ENCODE peak calls at places on chromosome 22, in ten cellular contexts. Q, K, H, B, A, R, P, W, I and G are unnamed samples.

GRCh38 chr22:44668190-44668885 is 33.7 kb upstream of the PRR5 start:
- DNase-seq in Q (no peak), K (no peak), H (no peak), B (no peak), A (peak; percentile 24), R (peak; percentile 69), P (no peak), W (no peak), I (no peak), G (peak; percentile 76)

GRCh38 chr22:20566420-20567260 is 59.2 kb downstream of the MED15 start:
- DNase-seq in Q (peak; percentile 52), K (peak; percentile 69), H (peak; percentile 65), B (no peak), A (peak; percentile 75), R (no peak), P (peak; percentile 72), W (no peak), I (peak; percentile 65), G (peak; percentile 75)

GRCh38 chr22:26592368-26593015 is 2.6 kb upstream of the TPST2 start:
- DNase-seq in Q (peak; percentile 48), K (no peak), H (peak; percentile 44), B (no peak), A (no peak), R (no peak), P (no peak), W (peak; percentile 80), I (no peak), G (peak; percentile 48)

GRCh38 chr22:26318975-26319374 is 110.1 kb upstream of the ASPHD2 start:
- DNase-seq in Q (peak; percentile 63), K (peak; percentile 23), H (peak; percentile 34), B (no peak), A (no peak), R (peak; percentile 24), P (no peak), W (no peak), I (no peak), G (no peak)

GRCh38 chr22:42868751-42869251 is 11.7 kb upstream of the ARFGAP3 start:
- DNase-seq in Q (no peak), K (no peak), H (no peak), B (no peak), A (peak; percentile 28), R (no peak), P (peak; percentile 67), W (no peak), I (no peak), G (no peak)

GRCh38 chr22:44882226-44882905 is 127.4 kb downstream of the PHF21B start:
- DNase-seq in Q (no peak), K (no peak), H (no peak), B (no peak), A (no peak), R (no peak), P (no peak), W (no peak), I (no peak), G (peak; percentile 62)

GRCh38 chr22:27435839-27436581 is 365.5 kb downstream of the MN1 start:
- DNase-seq in Q (no peak), K (no peak), H (peak; percentile 33), B (no peak), A (peak; percentile 86), R (no peak), P (peak; percentile 55), W (no peak), I (peak; percentile 47), G (no peak)

GRCh38 chr22:42269407-42270177 is 861 bp downstream of the TCF20 start:
- DNase-seq in Q (peak; percentile 56), K (peak; percentile 71), H (peak; percentile 62), B (no peak), A (peak; percentile 15), R (peak; percentile 87), P (no peak), W (peak; percentile 82), I (peak; percentile 16), G (no peak)

GRCh38 chr22:35102663-35103062 is 36.7 kb downstream of the ISX start:
- DNase-seq in Q (peak; percentile 60), K (peak; percentile 13), H (peak; percentile 14), B (peak; percentile 15), A (peak; percentile 4), R (peak; percentile 16), P (no peak), W (peak; percentile 12), I (no peak), G (no peak)

GRCh38 chr22:35552186-35552842 is 11.7 kb downstream of the RASD2 start:
- DNase-seq in Q (no peak), K (no peak), H (no peak), B (no peak), A (peak; percentile 43), R (peak; percentile 59), P (no peak), W (peak; percentile 94), I (no peak), G (no peak)

GRCh38 chr22:29330291-29330690 is 14.8 kb upstream of the RASL10A start:
- DNase-seq in Q (no peak), K (no peak), H (no peak), B (no peak), A (no peak), R (no peak), P (no peak), W (no peak), I (no peak), G (no peak)

GRCh38 chr22:38792833-38793232 is 1.1 kb downstream of the DNAL4 start:
- DNase-seq in Q (peak; percentile 56), K (peak; percentile 26), H (peak; percentile 72), B (no peak), A (peak; percentile 12), R (no peak), P (no peak), W (no peak), I (no peak), G (no peak)

GRCh38 chr22:32926600-32926999 is 125.1 kb downstream of the TIMP3 start:
- DNase-seq in Q (peak; percentile 39), K (peak; percentile 50), H (peak; percentile 53), B (no peak), A (peak; percentile 58), R (peak; percentile 34), P (no peak), W (peak; percentile 47), I (peak; percentile 51), G (no peak)

GRCh38 chr22:22124374-22124773 is 120.2 kb upstream of the VPREB1 start:
- DNase-seq in Q (no peak), K (no peak), H (no peak), B (no peak), A (no peak), R (no peak), P (no peak), W (no peak), I (no peak), G (no peak)

GRCh38 chr22:22125028-22125578 is 119.5 kb upstream of the VPREB1 start:
- DNase-seq in Q (no peak), K (no peak), H (no peak), B (no peak), A (no peak), R (no peak), P (no peak), W (no peak), I (no peak), G (no peak)

GRCh38 chr22:22127100-22127499 is 117.5 kb upstream of the VPREB1 start:
- DNase-seq in Q (no peak), K (no peak), H (no peak), B (no peak), A (no peak), R (no peak), P (no peak), W (no peak), I (no peak), G (no peak)

GRCh38 chr22:22123960-22124278 is 120.7 kb upstream of the VPREB1 start:
- DNase-seq in Q (no peak), K (no peak), H (no peak), B (no peak), A (no peak), R (no peak), P (no peak), W (no peak), I (no peak), G (no peak)

GRCh38 chr22:22125579-22126468 is 118.8 kb upstream of the VPREB1 start:
- DNase-seq in Q (no peak), K (no peak), H (no peak), B (no peak), A (no peak), R (no peak), P (no peak), W (no peak), I (no peak), G (no peak)
- TF ChIP-seq CTCF in Q (no peak), K (no peak), H (no peak), B (no peak), A (no peak), R (no peak), P (no peak), W (no peak), I (no peak), G (no peak)

GRCh38 chr22:49588739-49589138 is 238.9 kb downstream of the BRD1 start:
- DNase-seq in Q (no peak), K (no peak), H (no peak), B (no peak), A (no peak), R (no peak), P (no peak), W (no peak), I (no peak), G (no peak)
- TF ChIP-seq CTCF in Q (no peak), K (no peak), H (no peak), B (no peak), A (no peak), R (no peak), P (no peak), W (no peak), I (no peak), G (no peak)

GRCh38 chr22:23553922-23554870 is 25.9 kb downstream of the IGLL1 start:
- DNase-seq in Q (no peak), K (no peak), H (no peak), B (no peak), A (no peak), R (no peak), P (no peak), W (no peak), I (no peak), G (no peak)

GRCh38 chr22:23557036-23557435 is 23.1 kb downstream of the IGLL1 start:
- DNase-seq in Q (no peak), K (no peak), H (no peak), B (no peak), A (no peak), R (no peak), P (no peak), W (no peak), I (no peak), G (no peak)

GRCh38 chr22:23556026-23556620 is 24.0 kb downstream of the IGLL1 start:
- DNase-seq in Q (no peak), K (no peak), H (no peak), B (no peak), A (no peak), R (no peak), P (no peak), W (no peak), I (no peak), G (no peak)

GRCh38 chr22:23553438-23553837 is 26.7 kb downstream of the IGLL1 start:
- DNase-seq in Q (no peak), K (no peak), H (no peak), B (no peak), A (no peak), R (no peak), P (no peak), W (no peak), I (no peak), G (no peak)

GRCh38 chr22:23555118-23555517 is 25.0 kb downstream of the IGLL1 start:
- DNase-seq in Q (no peak), K (no peak), H (no peak), B (no peak), A (no peak), R (no peak), P (no peak), W (no peak), I (no peak), G (no peak)
- TF ChIP-seq CTCF in Q (no peak), K (no peak), H (no peak), B (no peak), A (no peak), R (no peak), P (no peak), W (no peak), I (no peak), G (no peak)

GRCh38 chr22:37231406-37232139 is 12.5 kb downstream of the RAC2 start:
- DNase-seq in Q (no peak), K (no peak), H (no peak), B (no peak), A (no peak), R (no peak), P (no peak), W (no peak), I (no peak), G (peak; percentile 80)
- TF ChIP-seq CTCF in Q (no peak), K (no peak), H (no peak), B (no peak), A (no peak), R (no peak), P (no peak), W (no peak), I (no peak), G (no peak)